ENCODE peak calls at places on chromosomes 3 and 15, in eight cellular contexts. W is cardiac fibroblast, U is natural killer cell, S is IMR-90, V is NCI-H1092 treated with DMSO at 0.1 percent for 48 hours, F is H7, M is suprapubic skin, E is esophagus squamous epithelium. P is an unnamed sample.

GRCh38 chr3:185409957-185410356 is 47.0 kb downstream of the MAP3K13 start:
- DNase-seq in U (no peak), F (no peak), M (no peak), W (no peak), S (no peak), E (no peak), V (no peak), P (no peak)

GRCh38 chr3:32412887-32413286 is 21.2 kb downstream of the CMTM7 start:
- DNase-seq in U (no peak), F (no peak), W (no peak), M (no peak), E (no peak), V (peak), S (no peak), P (no peak)

GRCh38 chr3:182233957-182234356 is 522.2 kb downstream of the SOX2 start:
- DNase-seq in M (no peak), U (no peak), S (no peak), V (no peak), F (no peak), W (no peak), E (no peak), P (peak)

GRCh38 chr3:20836801-20837200 is 650.8 kb upstream of the SGO1 start:
- DNase-seq in F (no peak), E (no peak), W (no peak), M (no peak), V (no peak), U (no peak), S (no peak), P (no peak)

GRCh38 chr3:150582620-150583019 is 20.5 kb upstream of the SELENOT start:
- DNase-seq in F (no peak), E (no peak), U (no peak), S (no peak), M (no peak), W (no peak), V (no peak), P (no peak)

GRCh38 chr15:87638554-87639083 is 617.9 kb downstream of the NTRK3 start:
- DNase-seq in U (no peak), W (no peak), V (no peak), M (no peak), S (no peak), E (no peak), F (no peak), P (no peak)

GRCh38 chr15:28897861-28898608 is 12.3 kb downstream of the APBA2 start:
- DNase-seq in U (no peak), S (no peak), W (no peak), E (no peak), V (no peak), M (no peak), F (no peak), P (no peak)

GRCh38 chr3:73056365-73057150 is 4.9 kb upstream of the EBLN2 start:
- DNase-seq in M (no peak), S (peak), E (no peak), U (no peak), F (no peak), W (peak), V (peak), P (peak)

GRCh38 chr15:73985101-73985873 is 6.8 kb downstream of the STOML1 start:
- DNase-seq in E (no peak), F (no peak), W (no peak), S (peak), V (no peak), U (no peak), M (no peak), P (no peak)

GRCh38 chr3:129003578-129004112 is 2.5 kb downstream of the EFCC1 start:
- DNase-seq in W (no peak), S (no peak), V (peak), F (peak), M (no peak), U (no peak), E (no peak), P (no peak)

GRCh38 chr3:139534992-139535879 is 4.3 kb downstream of the RBP1 start:
- DNase-seq in F (peak), S (peak), E (no peak), M (no peak), W (peak), V (peak), U (no peak), P (peak)

GRCh38 chr3:130658666-130659065 is 88.0 kb downstream of the PIK3R4 start:
- DNase-seq in U (no peak), S (peak), M (no peak), V (no peak), W (peak), E (no peak), F (no peak), P (peak)

P was measured in mesendoderm.